ENCODE peak calls at places on chromosomes 3 and 15, in six cellular contexts. V, O, D, Y, C and M are unnamed samples.

GRCh38 chr15:72421484-72421883 is 23.4 kb downstream of the TMEM202 start:
- DNase-seq in V (no peak), O (no peak), D (peak), Y (no peak), C (no peak), M (no peak)

GRCh38 chr3:124217542-124217941 is 225.6 kb upstream of the ROPN1 start:
- DNase-seq in V (peak), O (peak), D (peak), Y (peak), C (peak), M (peak)

GRCh38 chr15:80755884-80756283 is 23.3 kb upstream of the CEMIP start:
- DNase-seq in V (no peak), O (no peak), D (no peak), Y (no peak), C (no peak), M (no peak)

GRCh38 chr3:42660898-42661297 is 7.4 kb downstream of the ZBTB47 start:
- DNase-seq in V (peak), O (no peak), D (no peak), Y (no peak), C (peak), M (no peak)

GRCh38 chr3:184655597-184655996 is 56.3 kb downstream of the MAGEF1 start:
- DNase-seq in V (no peak), O (no peak), D (no peak), Y (no peak), C (no peak), M (no peak)

GRCh38 chr15:52102468-52102867 is 10.1 kb downstream of the BCL2L10 start:
- DNase-seq in V (no peak), O (peak), D (peak), Y (peak), C (no peak), M (no peak)

GRCh38 chr15:80604583-80605506 is 90.3 kb upstream of the ABHD17C start:
- DNase-seq in V (no peak), O (no peak), D (no peak), Y (no peak), C (no peak), M (no peak)

GRCh38 chr3:195788711-195789581 is 22.8 kb downstream of the MUC4 start:
- DNase-seq in V (no peak), O (no peak), D (no peak), Y (no peak), C (no peak), M (no peak)

GRCh38 chr3:48739955-48740823 is 23.2 kb upstream of the IP6K2 start:
- DNase-seq in V (peak), O (no peak), D (peak), Y (peak), C (peak), M (peak)

GRCh38 chr3:189942948-189943347 is 177.7 kb downstream of the P3H2 start:
- DNase-seq in V (no peak), O (no peak), D (no peak), Y (no peak), C (no peak), M (no peak)

GRCh38 chr3:189941679-189942078 is 179.0 kb downstream of the P3H2 start:
- DNase-seq in V (no peak), O (no peak), D (peak), Y (no peak), C (no peak), M (no peak)

GRCh38 chr3:189945935-189946709 is 174.6 kb downstream of the P3H2 start:
- DNase-seq in V (no peak), O (no peak), D (no peak), Y (no peak), C (no peak), M (no peak)

GRCh38 chr3:189947068-189947467 is 173.6 kb downstream of the P3H2 start:
- DNase-seq in V (no peak), O (no peak), D (no peak), Y (no peak), C (no peak), M (no peak)

GRCh38 chr3:189944285-189945145 is 176.2 kb downstream of the P3H2 start:
- DNase-seq in V (no peak), O (no peak), D (no peak), Y (no peak), C (no peak), M (no peak)
- H3K4me3 ChIP-seq in V (no peak), O (no peak), D (no peak), Y (no peak), C (no peak), M (no peak)

GRCh38 chr15:66707310-66708160 is 5.5 kb downstream of the SMAD6 start:
- DNase-seq in V (no peak), O (no peak), D (no peak), Y (peak), C (peak), M (no peak)

GRCh38 chr15:66705277-66705927 is 3.4 kb downstream of the SMAD6 start:
- DNase-seq in V (no peak), O (no peak), D (no peak), Y (no peak), C (no peak), M (no peak)

GRCh38 chr15:66704783-66705113 is 2.7 kb downstream of the SMAD6 start:
- DNase-seq in V (no peak), O (no peak), D (no peak), Y (no peak), C (no peak), M (no peak)

GRCh38 chr15:66706840-66707239 is 4.8 kb downstream of the SMAD6 start:
- DNase-seq in V (no peak), O (no peak), D (no peak), Y (no peak), C (no peak), M (no peak)

DNA sequence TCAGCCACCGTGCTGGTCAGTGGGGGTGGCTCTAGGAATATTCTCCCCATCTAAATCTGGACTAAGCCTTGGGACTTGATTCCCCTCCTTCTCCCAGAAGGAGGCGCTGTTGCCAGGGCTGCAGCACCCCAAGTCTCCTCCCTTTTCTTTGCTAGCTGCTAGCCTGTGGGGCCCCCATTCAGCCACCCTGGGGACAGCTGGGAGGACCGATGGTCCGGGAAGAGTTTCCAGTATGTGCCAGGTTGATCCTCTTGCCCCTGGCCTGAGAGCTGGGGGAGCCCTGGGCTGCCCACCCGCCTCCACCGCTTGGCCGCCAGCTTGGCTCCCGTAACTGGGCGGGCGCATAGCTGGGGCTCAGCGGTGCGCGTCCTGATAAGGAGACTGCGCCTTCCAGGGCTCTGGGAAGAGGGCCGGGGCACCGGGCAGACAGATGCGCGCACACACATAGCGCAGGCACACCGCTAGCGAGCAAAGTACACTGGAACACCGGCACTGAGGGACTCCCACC is 4.2 kb downstream of the SMAD6 start:
- DNase-seq in V (no peak), O (no peak), D (no peak), Y (no peak), C (no peak), M (no peak)
- TF ChIP-seq CTCF in V (peak), O (peak), D (peak), Y (no peak), C (peak), M (no peak)

DNA sequence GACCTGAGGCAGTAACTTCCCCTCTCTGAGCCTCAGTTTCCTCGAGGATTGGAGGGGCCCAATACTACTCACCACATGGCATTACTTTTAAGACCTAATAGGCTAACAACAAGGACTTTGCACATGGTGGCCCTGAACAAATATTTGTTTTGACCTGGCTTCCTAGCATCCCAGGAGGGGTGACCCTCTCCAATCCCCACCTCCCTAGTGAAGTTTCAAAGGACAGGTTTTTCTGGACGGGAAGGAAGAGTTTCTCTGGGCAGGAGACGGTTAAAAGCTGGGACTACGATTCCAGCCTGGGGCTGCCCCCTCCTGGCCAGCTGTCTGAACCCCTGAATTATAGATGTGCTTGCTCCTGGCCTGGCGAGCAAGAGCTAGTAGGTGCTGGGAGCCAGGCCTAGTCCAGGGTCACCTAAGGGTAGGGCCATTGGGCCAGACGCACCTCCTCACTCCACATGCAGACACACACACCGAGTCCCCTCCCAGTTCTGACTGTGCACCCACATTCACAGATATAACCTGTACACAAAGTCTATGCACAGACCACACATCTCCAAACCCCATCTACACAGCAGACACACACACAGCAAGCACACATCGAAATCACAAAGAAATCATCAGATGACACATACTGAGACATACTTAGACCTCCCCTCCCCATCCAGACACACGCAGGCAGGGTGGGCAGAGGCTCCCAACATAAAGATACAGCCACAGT is 2.7 kb upstream of the ISL2 start:
- DNase-seq in V (no peak), O (no peak), D (peak), Y (no peak), C (peak), M (no peak)
- H3K4me3 ChIP-seq in V (no peak), O (no peak), D (no peak), Y (no peak), C (no peak), M (no peak)

DNA sequence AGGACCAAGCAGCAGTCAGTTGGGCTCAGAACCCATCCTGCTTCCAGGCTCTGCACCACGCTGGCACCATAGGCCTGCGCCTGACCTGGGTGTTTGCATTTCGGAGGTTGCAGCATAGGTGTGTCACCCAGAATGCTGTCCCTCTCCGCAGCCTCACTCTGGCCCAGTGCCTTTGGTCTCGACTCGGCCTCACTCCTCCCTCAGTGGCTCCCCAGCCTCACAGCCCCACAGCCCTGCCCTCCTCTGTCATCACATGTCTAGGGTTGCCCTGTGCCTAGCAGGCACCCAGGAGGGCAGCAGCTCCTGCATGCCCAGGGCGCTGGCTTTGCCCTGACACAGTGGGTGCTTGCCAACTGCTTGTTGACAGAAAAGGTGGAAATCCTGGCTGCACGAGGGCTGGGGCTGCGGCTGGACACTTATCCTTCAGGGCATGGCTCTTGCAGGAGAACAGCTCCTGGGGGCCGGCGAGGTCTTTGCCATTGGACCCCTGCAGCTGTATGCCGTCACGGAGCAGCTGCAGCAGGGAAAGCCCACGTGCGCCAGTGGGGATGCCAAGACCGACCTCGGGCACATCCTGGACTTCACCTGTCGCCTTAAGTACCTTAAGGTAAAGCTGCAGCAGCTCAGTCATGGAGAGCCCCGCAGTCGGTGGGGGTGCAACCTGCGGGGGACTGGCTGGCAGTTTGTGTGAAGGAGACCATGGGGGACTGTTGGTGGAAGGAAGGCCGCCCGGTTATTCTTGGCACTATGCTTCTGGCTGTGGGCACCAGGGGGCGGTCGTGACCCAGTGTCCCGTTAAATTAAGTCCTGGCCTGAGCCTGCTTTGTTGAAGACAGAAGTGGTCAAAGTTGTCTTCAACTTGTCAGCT is 16.2 kb downstream of the NISCH start:
- DNase-seq in V (peak), O (no peak), D (peak), Y (peak), C (peak), M (peak)
- TF ChIP-seq CTCF in V (peak), O (peak), D (peak), Y (peak), C (peak), M (peak)